ENCODE peak calls at places on chromosomes 16 and 17, in nine cellular contexts. J is SHP77; T is left cardiac atrium; E is stimulated activated naive CD8-positive, alpha-beta T cell treated with anti-CD3 and anti-CD28 coated beads, Interleukin-15, Interleukin-2, amounts not matched to agents 100 U/mL and 50 U/mL, for 24 hours; L is heart left ventricle; W is A172; D is RWPE1; R is NCI-H1105; X is epithelial cell of esophagus. Z is an unnamed sample.

GRCh38 chr17:82528484-82529265 is 9.1 kb downstream of the FOXK2 start:
- DNase-seq in D (peak; percentile 78), E (no peak), W (peak; percentile 82), J (peak; percentile 94), T (peak; percentile 67), L (peak; percentile 81), R (no peak), X (peak; percentile 89), Z (peak; percentile 62)

GRCh38 chr16:54269461-54269860 is 17.1 kb downstream of the IRX3 start:
- DNase-seq in R (no peak), T (no peak), E (no peak), D (no peak), J (no peak), X (no peak), W (no peak), L (no peak), Z (no peak)

GRCh38 chr17:48541574-48542113 is 3.3 kb downstream of the HOXB2 start:
- DNase-seq in E (peak; percentile 53), J (no peak), L (peak; percentile 76), W (no peak), X (peak; percentile 39), T (peak; percentile 68), D (no peak), R (peak; percentile 30), Z (peak; percentile 82)

GRCh38 chr16:12728471-12728870 is 75.2 kb downstream of the CPPED1 start:
- DNase-seq in E (no peak), J (no peak), X (no peak), T (no peak), W (peak; percentile 44), R (no peak), D (no peak), L (no peak), Z (no peak)

GRCh38 chr16:82638095-82638798 is 11.5 kb downstream of the CDH13 start:
- DNase-seq in E (no peak), D (peak; percentile 36), R (no peak), W (peak; percentile 92), J (no peak), L (no peak), T (no peak), X (peak; percentile 43), Z (peak; percentile 90)

GRCh38 chr17:64739316-64740058 is 77.4 kb upstream of the SMURF2 start:
- DNase-seq in R (no peak), E (no peak), X (peak; percentile 50), J (no peak), W (no peak), D (no peak), L (no peak), T (peak; percentile 33), Z (peak; percentile 43)

GRCh38 chr17:10149573-10150399 is 48.6 kb downstream of the GAS7 start:
- DNase-seq in R (no peak), X (peak; percentile 7), L (no peak), W (peak; percentile 83), E (peak; percentile 31), J (no peak), D (peak; percentile 74), T (no peak), Z (peak; percentile 89)

GRCh38 chr16:75106351-75107274 is 10.0 kb downstream of the LDHD start:
- DNase-seq in J (no peak), W (no peak), L (no peak), D (no peak), R (no peak), T (no peak), E (no peak), X (no peak), Z (no peak)

GRCh38 chr16:2933701-2934100 is 22.0 kb downstream of the FLYWCH1 start:
- DNase-seq in E (no peak), X (no peak), W (no peak), T (no peak), R (no peak), D (no peak), L (no peak), J (no peak), Z (no peak)

GRCh38 chr16:28981517-28981916 is 3.3 kb upstream of the LAT start:
- DNase-seq in X (no peak), T (no peak), J (no peak), D (peak; percentile 7), E (peak; percentile 75), L (no peak), R (no peak), W (no peak), Z (peak; percentile 5)

GRCh38 chr17:17824119-17824779 is 12.5 kb downstream of the SREBF1 start:
- DNase-seq in D (no peak), R (peak; percentile 93), E (peak; percentile 68), W (no peak), L (no peak), X (no peak), J (peak; percentile 60), T (peak; percentile 46), Z (no peak)

GRCh38 chr17:12618557-12618956 is 47.1 kb upstream of the MYOCD start:
- DNase-seq in L (no peak), R (no peak), W (no peak), E (no peak), J (no peak), D (no peak), X (peak; percentile 74), T (no peak), Z (peak; percentile 29)

GRCh38 chr16:53974484-53975115 is 270.6 kb downstream of the FTO start:
- DNase-seq in E (no peak), D (no peak), W (no peak), X (no peak), T (no peak), L (no peak), R (no peak), J (no peak), Z (no peak)

GRCh38 chr17:76081295-76082210 is 2.6 kb downstream of the ZACN start:
- DNase-seq in L (no peak), X (no peak), W (no peak), D (no peak), T (no peak), J (no peak), E (no peak), R (no peak), Z (no peak)

GRCh38 chr16:86611517-86611840 is 33.1 kb downstream of the FOXL1 start:
- DNase-seq in X (no peak), E (no peak), L (peak; percentile 70), D (no peak), J (no peak), T (no peak), R (no peak), W (no peak), Z (peak; percentile 86)

GRCh38 chr16:22380529-22380928 is 6.1 kb upstream of the CDR2 start:
- DNase-seq in J (no peak), D (no peak), L (no peak), R (no peak), E (no peak), T (no peak), W (no peak), X (no peak), Z (no peak)

GRCh38 chr16:2985893-2986355 is 5.7 kb upstream of the PKMYT1 start:
- DNase-seq in R (no peak), W (no peak), L (peak; percentile 89), J (peak; percentile 42), T (peak; percentile 40), E (no peak), X (no peak), D (no peak), Z (no peak)

GRCh38 chr16:1493746-1494094 is 560 bp downstream of the TELO2 start:
- DNase-seq in L (no peak), D (peak; percentile 13), J (no peak), R (no peak), T (no peak), E (peak; percentile 36), W (peak; percentile 10), X (no peak), Z (no peak)

GRCh38 chr17:78219396-78220150 is 5.5 kb downstream of the BIRC5 start:
- DNase-seq in R (no peak), X (peak; percentile 24), J (no peak), L (no peak), E (no peak), D (no peak), T (no peak), W (no peak), Z (no peak)

GRCh38 chr16:84308120-84308519 is 13.4 kb downstream of the WFDC1 start:
- DNase-seq in L (peak; percentile 62), W (no peak), J (peak; percentile 62), D (peak; percentile 14), T (peak; percentile 55), R (no peak), E (peak; percentile 33), X (peak; percentile 26), Z (peak; percentile 19)

GRCh38 chr17:73249700-73250099 is 12.0 kb downstream of the CPSF4L start:
- DNase-seq in T (no peak), X (no peak), R (no peak), W (no peak), E (no peak), J (no peak), L (no peak), D (no peak), Z (no peak)

GRCh38 chr17:64063088-64063487 is 42.7 kb upstream of the ICAM2 start:
- DNase-seq in D (no peak), J (no peak), R (no peak), W (no peak), L (no peak), E (no peak), X (no peak), T (no peak), Z (no peak)

GRCh38 chr16:52271088-52271487 is 275.9 kb downstream of the TOX3 start:
- DNase-seq in D (no peak), W (no peak), L (no peak), J (no peak), E (no peak), R (no peak), X (no peak), T (no peak), Z (no peak)

GRCh38 chr17:15946611-15947120 is 1.7 kb downstream of the ADORA2B start:
- DNase-seq in W (no peak), X (peak; percentile 51), L (peak; percentile 39), E (no peak), T (no peak), J (no peak), D (peak; percentile 39), R (no peak), Z (peak; percentile 57)

GRCh38 chr16:65793781-65794180 is 572.7 kb upstream of the CDH5 start:
- DNase-seq in W (no peak), X (no peak), E (no peak), D (no peak), J (no peak), L (no peak), T (no peak), R (no peak), Z (peak; percentile 59)

GRCh38 chr16:586047-586644 is 3.7 kb upstream of the RAB40C start:
- DNase-seq in L (peak; percentile 27), T (no peak), D (no peak), E (no peak), J (no peak), X (no peak), R (no peak), W (no peak), Z (no peak)

GRCh38 chr17:44487170-44487569 is 16.0 kb downstream of the GPATCH8 start:
- DNase-seq in W (no peak), E (no peak), X (no peak), T (no peak), L (no peak), J (no peak), R (no peak), D (no peak), Z (no peak)

GRCh38 chr17:42062673-42063072 is 12.3 kb upstream of the C17orf113 start:
- DNase-seq in D (no peak), L (no peak), J (no peak), X (no peak), R (no peak), E (no peak), T (no peak), W (no peak), Z (no peak)

GRCh38 chr17:3675886-3676285 is 7.3 kb downstream of the EMC6 start:
- DNase-seq in T (no peak), W (no peak), R (no peak), X (no peak), J (no peak), L (no peak), D (no peak), E (no peak), Z (no peak)

GRCh38 chr17:4327638-4328037 is 38.8 kb downstream of the UBE2G1 start:
- DNase-seq in X (peak; percentile 97), R (no peak), E (no peak), T (no peak), J (no peak), W (peak; percentile 90), D (peak; percentile 83), L (no peak), Z (peak; percentile 68)

GRCh38 chr16:1474047-1474446 is 781 bp downstream of the CLCN7 start:
- DNase-seq in T (no peak), J (no peak), E (no peak), L (no peak), R (no peak), D (peak; percentile 22), W (no peak), X (no peak), Z (no peak)

Z was measured in RPMI7951.